ENCODE peak calls at places on chromosome 5, in four cellular contexts. One of them, this sample, is unnamed.

GRCh38 chr5:131581710-131582109 is 53.3 kb downstream of the RAPGEF6 start:
- DNase-seq in RWPE2: no peak
- DNase-seq in dorsolateral prefrontal cortex: no peak
- DNase-seq in WTC11: no peak
- DNase-seq in this sample: no peak

GRCh38 chr5:112228672-112229071 is 190.4 kb downstream of the EPB41L4A start:
- DNase-seq in RWPE2: peak; percentile 92
- DNase-seq in dorsolateral prefrontal cortex: no peak
- DNase-seq in WTC11: peak; percentile 23
- DNase-seq in this sample: no peak

GRCh38 chr5:138408023-138408422 is 30.8 kb upstream of the REEP2 start:
- DNase-seq in RWPE2: no peak
- DNase-seq in dorsolateral prefrontal cortex: no peak
- DNase-seq in WTC11: no peak
- DNase-seq in this sample: no peak

GRCh38 chr5:78647411-78647818 is 1.2 kb downstream of the LHFPL2 start:
- DNase-seq in RWPE2: no peak
- DNase-seq in dorsolateral prefrontal cortex: no peak
- DNase-seq in WTC11: no peak
- DNase-seq in this sample: no peak

GRCh38 chr5:7000316-7000715 is 287.1 kb downstream of the TENT4A start:
- DNase-seq in RWPE2: no peak
- DNase-seq in dorsolateral prefrontal cortex: no peak
- DNase-seq in WTC11: no peak
- DNase-seq in this sample: no peak

GRCh38 chr5:143585970-143586369 is 182.5 kb upstream of the NR3C1 start:
- DNase-seq in RWPE2: no peak
- DNase-seq in dorsolateral prefrontal cortex: no peak
- DNase-seq in WTC11: no peak
- DNase-seq in this sample: no peak

GRCh38 chr5:38752622-38753021 is 93.2 kb upstream of the OSMR start:
- DNase-seq in RWPE2: no peak
- DNase-seq in dorsolateral prefrontal cortex: no peak
- DNase-seq in WTC11: no peak
- DNase-seq in this sample: no peak

GRCh38 chr5:149264432-149265069 is 7.1 kb upstream of the AFAP1L1 start:
- DNase-seq in RWPE2: no peak
- DNase-seq in dorsolateral prefrontal cortex: no peak
- DNase-seq in WTC11: peak; percentile 89
- DNase-seq in this sample: no peak

GRCh38 chr5:854217-854616 is 3.4 kb upstream of the ZDHHC11 start:
- DNase-seq in RWPE2: peak; percentile 64
- DNase-seq in dorsolateral prefrontal cortex: no peak
- DNase-seq in WTC11: no peak
- DNase-seq in this sample: no peak

GRCh38 chr5:36928947-36929346 is 52.4 kb downstream of the NIPBL start:
- DNase-seq in RWPE2: no peak
- DNase-seq in dorsolateral prefrontal cortex: no peak
- DNase-seq in WTC11: no peak
- DNase-seq in this sample: no peak

GRCh38 chr5:172618574-172619365 is 22.3 kb upstream of the NEURL1B start:
- DNase-seq in RWPE2: peak; percentile 23
- DNase-seq in dorsolateral prefrontal cortex: no peak
- DNase-seq in WTC11: no peak
- DNase-seq in this sample: no peak

GRCh38 chr5:128083033-128083810 is at the start of gene SLC12A2:
- DNase-seq in RWPE2: peak; percentile 97
- DNase-seq in dorsolateral prefrontal cortex: peak; percentile 80
- DNase-seq in WTC11: peak; percentile 82
- DNase-seq in this sample: peak; percentile 84

GRCh38 chr5:36403601-36404311 is 102.1 kb upstream of the RANBP3L start:
- DNase-seq in RWPE2: no peak
- DNase-seq in dorsolateral prefrontal cortex: no peak
- DNase-seq in WTC11: no peak
- DNase-seq in this sample: no peak

GRCh38 chr5:150175536-150175935 is 9.0 kb downstream of the CDX1 start:
- DNase-seq in RWPE2: no peak
- DNase-seq in dorsolateral prefrontal cortex: no peak
- DNase-seq in WTC11: peak; percentile 70
- DNase-seq in this sample: no peak

GRCh38 chr5:5629579-5629978 is 207.1 kb downstream of the ICE1 start:
- DNase-seq in RWPE2: no peak
- DNase-seq in dorsolateral prefrontal cortex: no peak
- DNase-seq in WTC11: no peak
- DNase-seq in this sample: no peak

GRCh38 chr5:74660146-74660545 is 19.6 kb upstream of the ENC1 start:
- DNase-seq in RWPE2: no peak
- DNase-seq in dorsolateral prefrontal cortex: no peak
- DNase-seq in WTC11: no peak
- DNase-seq in this sample: no peak

GRCh38 chr5:95872333-95873268 is 50.1 kb upstream of the GLRX start:
- DNase-seq in RWPE2: no peak
- DNase-seq in dorsolateral prefrontal cortex: no peak
- DNase-seq in WTC11: no peak
- DNase-seq in this sample: no peak

GRCh38 chr5:95803271-95804148 is 19.0 kb downstream of the GLRX start:
- DNase-seq in RWPE2: no peak
- DNase-seq in dorsolateral prefrontal cortex: no peak
- DNase-seq in WTC11: no peak
- DNase-seq in this sample: no peak

GRCh38 chr5:79759436-79759835 is 69.8 kb downstream of the CMYA5 start:
- DNase-seq in RWPE2: no peak
- DNase-seq in dorsolateral prefrontal cortex: no peak
- DNase-seq in WTC11: no peak
- DNase-seq in this sample: no peak

GRCh38 chr5:146005723-146006122 is 69.3 kb downstream of the SH3RF2 start:
- DNase-seq in RWPE2: no peak
- DNase-seq in dorsolateral prefrontal cortex: no peak
- DNase-seq in WTC11: no peak
- DNase-seq in this sample: no peak

GRCh38 chr5:115583474-115583873 is 18.8 kb downstream of the TICAM2 start:
- DNase-seq in RWPE2: no peak
- DNase-seq in dorsolateral prefrontal cortex: no peak
- DNase-seq in WTC11: no peak
- DNase-seq in this sample: no peak

GRCh38 chr5:6181147-6181729 is 197.1 kb downstream of the MED10 start:
- DNase-seq in RWPE2: no peak
- DNase-seq in dorsolateral prefrontal cortex: no peak
- DNase-seq in WTC11: peak; percentile 23
- DNase-seq in this sample: no peak

GRCh38 chr5:148499461-148499860 is 115.7 kb downstream of the FBXO38 start:
- DNase-seq in RWPE2: no peak
- DNase-seq in dorsolateral prefrontal cortex: no peak
- DNase-seq in WTC11: no peak
- DNase-seq in this sample: no peak

GRCh38 chr5:94969174-94969573 is 315.7 kb downstream of the MCTP1 start:
- DNase-seq in RWPE2: no peak
- DNase-seq in dorsolateral prefrontal cortex: no peak
- DNase-seq in WTC11: no peak
- DNase-seq in this sample: no peak

GRCh38 chr5:159878988-159879471 is 37.3 kb upstream of the ADRA1B start:
- DNase-seq in RWPE2: no peak
- DNase-seq in dorsolateral prefrontal cortex: peak; percentile 28
- DNase-seq in WTC11: peak; percentile 54
- DNase-seq in this sample: peak; percentile 26

GRCh38 chr5:160262665-160263064 is 33.4 kb downstream of the FABP6 start:
- DNase-seq in RWPE2: no peak
- DNase-seq in dorsolateral prefrontal cortex: no peak
- DNase-seq in WTC11: no peak
- DNase-seq in this sample: no peak

GRCh38 chr5:124631874-124632550 is 114.4 kb downstream of the ZNF608 start:
- DNase-seq in RWPE2: no peak
- DNase-seq in dorsolateral prefrontal cortex: no peak
- DNase-seq in WTC11: no peak
- DNase-seq in this sample: no peak
- TF ChIP-seq CTCF in RWPE2: no peak
- TF ChIP-seq CTCF in dorsolateral prefrontal cortex: no peak
- TF ChIP-seq CTCF in WTC11: no peak
- TF ChIP-seq CTCF in this sample: no peak

DNA sequence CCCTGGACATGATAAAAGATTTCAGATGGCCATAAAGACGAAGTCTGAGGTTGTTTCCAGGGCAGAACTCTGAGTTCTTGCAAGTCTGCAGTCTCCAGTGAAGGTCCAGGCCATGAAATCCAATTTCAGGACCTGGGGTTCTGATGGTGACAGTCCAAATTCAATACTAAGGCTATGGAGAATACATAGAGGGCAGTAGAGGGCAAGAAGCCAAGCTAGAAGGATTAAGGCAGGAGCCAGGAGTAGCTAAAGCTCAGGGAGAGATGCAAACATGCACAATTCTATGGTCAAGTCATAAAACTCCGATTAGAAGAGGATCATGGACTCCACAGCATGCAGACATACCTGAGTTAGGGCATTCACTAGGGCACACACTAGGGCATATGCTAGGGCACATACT is 11.4 kb downstream of the SLIT3 start:
- DNase-seq in RWPE2: no peak
- DNase-seq in dorsolateral prefrontal cortex: no peak
- DNase-seq in WTC11: no peak
- DNase-seq in this sample: no peak
- TF ChIP-seq CTCF in RWPE2: peak; percentile 33
- TF ChIP-seq CTCF in dorsolateral prefrontal cortex: no peak
- TF ChIP-seq CTCF in WTC11: no peak
- TF ChIP-seq CTCF in this sample: no peak

DNA sequence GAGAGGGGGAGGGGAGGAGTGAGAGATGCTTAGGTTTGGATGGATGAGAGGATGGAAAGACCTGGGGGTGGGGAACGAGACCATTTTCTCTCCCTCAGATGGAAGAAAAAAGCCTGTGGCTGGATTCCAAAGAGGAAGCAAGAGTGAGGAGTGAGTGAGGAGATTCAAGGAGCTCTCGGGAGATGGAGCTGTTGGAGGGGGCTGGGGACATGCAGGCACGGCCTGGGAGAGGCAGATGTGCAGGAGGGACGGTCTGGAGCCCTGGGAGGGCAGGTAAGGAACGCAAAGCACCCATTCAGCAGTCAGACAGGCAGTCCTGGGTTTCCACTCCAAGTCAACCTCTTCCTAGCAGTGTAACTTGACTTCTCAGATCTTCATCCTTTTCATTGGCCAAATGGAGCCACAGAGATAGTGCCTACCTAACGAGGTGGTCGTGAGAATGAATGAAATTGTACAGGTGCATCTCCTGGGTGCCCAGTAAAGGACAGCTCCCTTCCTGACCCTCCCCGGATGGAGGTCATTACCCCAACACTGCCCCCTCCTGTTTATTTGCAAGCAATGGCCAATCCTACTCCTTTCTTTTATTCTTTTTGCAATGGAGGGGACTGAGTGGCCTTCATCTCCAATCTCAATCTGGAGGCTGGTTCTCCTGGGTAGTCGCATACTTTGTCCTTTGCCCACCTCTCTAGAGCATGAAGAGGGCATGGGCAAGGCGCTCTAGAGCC is 52.2 kb downstream of the PCDH1 start:
- DNase-seq in RWPE2: no peak
- DNase-seq in dorsolateral prefrontal cortex: no peak
- DNase-seq in WTC11: no peak
- DNase-seq in this sample: no peak
- TF ChIP-seq CTCF in RWPE2: peak; percentile 30
- TF ChIP-seq CTCF in dorsolateral prefrontal cortex: peak; percentile 27
- TF ChIP-seq CTCF in WTC11: peak; percentile 37
- TF ChIP-seq CTCF in this sample: peak; percentile 42

GRCh38 chr5:134451618-134452505 is 40.2 kb upstream of the CDKN2AIPNL start:
- DNase-seq in RWPE2: peak; percentile 79
- DNase-seq in dorsolateral prefrontal cortex: no peak
- DNase-seq in WTC11: no peak
- DNase-seq in this sample: no peak

GRCh38 chr5:134446938-134447337 is 35.3 kb upstream of the CDKN2AIPNL start:
- DNase-seq in RWPE2: no peak
- DNase-seq in dorsolateral prefrontal cortex: no peak
- DNase-seq in WTC11: no peak
- DNase-seq in this sample: no peak

GRCh38 chr5:134450374-134450773 is 38.7 kb upstream of the CDKN2AIPNL start:
- DNase-seq in RWPE2: peak; percentile 21
- DNase-seq in dorsolateral prefrontal cortex: no peak
- DNase-seq in WTC11: no peak
- DNase-seq in this sample: no peak

GRCh38 chr5:134447815-134448520 is 36.3 kb upstream of the CDKN2AIPNL start:
- DNase-seq in RWPE2: no peak
- DNase-seq in dorsolateral prefrontal cortex: no peak
- DNase-seq in WTC11: no peak
- DNase-seq in this sample: no peak

DNA sequence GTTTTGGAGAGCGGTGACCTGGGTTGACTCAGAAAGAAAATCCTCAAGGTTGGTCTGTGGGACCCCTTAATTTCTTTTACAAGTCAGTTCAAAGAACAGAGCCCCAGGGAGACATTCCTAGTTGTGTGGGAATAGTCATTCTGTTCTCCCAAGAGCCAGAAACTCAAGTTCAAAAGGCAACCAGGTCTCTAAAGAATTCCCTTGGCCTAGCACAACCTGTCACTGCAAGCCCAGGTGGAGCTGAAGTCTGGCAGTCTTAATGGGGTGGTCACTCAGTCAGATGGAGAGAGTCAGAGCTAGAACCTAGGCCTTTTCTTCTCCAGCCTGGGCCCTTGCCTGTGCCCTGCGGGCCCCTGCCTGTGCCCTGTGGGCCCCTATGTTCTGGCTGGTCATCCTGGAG is 37.5 kb upstream of the CDKN2AIPNL start:
- DNase-seq in RWPE2: peak; percentile 22
- DNase-seq in dorsolateral prefrontal cortex: no peak
- DNase-seq in WTC11: no peak
- DNase-seq in this sample: no peak
- TF ChIP-seq CTCF in RWPE2: no peak
- TF ChIP-seq CTCF in dorsolateral prefrontal cortex: no peak
- TF ChIP-seq CTCF in WTC11: no peak
- TF ChIP-seq CTCF in this sample: no peak

GRCh38 chr5:133341915-133342710 is 270.2 kb downstream of the FSTL4 start:
- DNase-seq in RWPE2: no peak
- DNase-seq in dorsolateral prefrontal cortex: no peak
- DNase-seq in WTC11: peak; percentile 29
- DNase-seq in this sample: no peak
- TF ChIP-seq CTCF in RWPE2: no peak
- TF ChIP-seq CTCF in dorsolateral prefrontal cortex: no peak
- TF ChIP-seq CTCF in WTC11: no peak
- TF ChIP-seq CTCF in this sample: no peak

This sample was measured in neural crest cell.